ENCODE peak calls at places on chromosomes 4 and X, in ten cellular contexts. I, U, F, A, B, X, T, N, R and O are unnamed samples.

GRCh38 chr4:123661080-123661737 is 264.6 kb downstream of the SPRY1 start:
- DNase-seq in I (peak), U (no peak), F (no peak), A (no peak), B (no peak), X (no peak), T (no peak), N (no peak), R (no peak), O (no peak)

GRCh38 chr4:8675906-8676305 is 83.3 kb downstream of the CPZ start:
- DNase-seq in I (no peak), U (no peak), F (no peak), A (no peak), B (no peak), X (no peak), T (no peak), N (no peak), R (no peak), O (no peak)

GRCh38 chr4:102824398-102824797 is 3.0 kb downstream of the UBE2D3 start:
- DNase-seq in I (no peak), U (no peak), F (no peak), A (no peak), B (no peak), X (no peak), T (no peak), N (no peak), R (no peak), O (no peak)

GRCh38 chr4:38025665-38026064 is 65.5 kb downstream of the PTTG2 start:
- DNase-seq in I (no peak), U (no peak), F (no peak), A (no peak), B (no peak), X (no peak), T (no peak), N (no peak), R (no peak), O (no peak)

GRCh38 chr4:10192331-10192730 is 75.7 kb upstream of the WDR1 start:
- DNase-seq in I (no peak), U (no peak), F (no peak), A (no peak), B (no peak), X (no peak), T (no peak), N (no peak), R (peak), O (no peak)

GRCh38 chr4:110663738-110664444 is 41.0 kb upstream of the PITX2 start:
- DNase-seq in I (peak), U (no peak), F (no peak), A (no peak), B (no peak), X (no peak), T (no peak), N (no peak), R (peak), O (no peak)

GRCh38 chr4:129438582-129438981 is 342.6 kb downstream of the C4orf33 start:
- DNase-seq in I (no peak), U (no peak), F (no peak), A (no peak), B (no peak), X (no peak), T (no peak), N (no peak), R (no peak), O (no peak)

GRCh38 chr4:140242357-140243284 is 88.6 kb upstream of the MAML3 start:
- DNase-seq in I (no peak), U (no peak), F (no peak), A (no peak), B (no peak), X (no peak), T (no peak), N (peak), R (no peak), O (no peak)

GRCh38 chrX:44157858-44158257 is 184.7 kb upstream of the NDP start:
- DNase-seq in I (peak), U (no peak), F (no peak), A (no peak), B (no peak), X (no peak), T (no peak), N (no peak), R (no peak), O (no peak)

GRCh38 chr4:93897559-93897958 is 69.0 kb downstream of the ATOH1 start:
- DNase-seq in I (no peak), U (no peak), F (no peak), A (no peak), B (peak), X (no peak), T (no peak), N (no peak), R (no peak), O (no peak)

GRCh38 chrX:51148848-51149247 is 183.8 kb upstream of the NUDT10 start:
- DNase-seq in I (no peak), U (no peak), F (peak), A (no peak), B (no peak), X (no peak), T (no peak), N (no peak), R (no peak), O (no peak)

GRCh38 chrX:70508296-70508911 is 63.8 kb downstream of the DLG3 start:
- DNase-seq in I (no peak), U (no peak), F (no peak), A (no peak), B (no peak), X (no peak), T (no peak), N (no peak), R (no peak), O (no peak)

GRCh38 chr4:102500371-102501175 is 586 bp upstream of the NFKB1 start:
- DNase-seq in I (peak), U (peak), F (peak), A (no peak), B (no peak), X (no peak), T (peak), N (no peak), R (peak), O (no peak)

GRCh38 chr4:165541773-165542459 is 163.1 kb downstream of the CPE start:
- DNase-seq in I (no peak), U (no peak), F (no peak), A (no peak), B (no peak), X (no peak), T (no peak), N (no peak), R (no peak), O (no peak)

GRCh38 chr4:37892641-37893040 is 1.8 kb downstream of the TBC1D1 start:
- DNase-seq in I (no peak), U (no peak), F (no peak), A (peak), B (no peak), X (peak), T (no peak), N (peak), R (no peak), O (peak)

GRCh38 chrX:12007881-12008280 is 130.4 kb upstream of the FRMPD4 start:
- DNase-seq in I (peak), U (no peak), F (no peak), A (no peak), B (no peak), X (no peak), T (no peak), N (no peak), R (peak), O (no peak)